ENCODE peak calls at places on chromosome 22, in five cellular contexts. L is mesendoderm, W is T follicular helper cell, Q is activated T-cell treated with anti-CD3 and anti-CD28 coated beads for 48 hours, U is body of pancreas. G is an unnamed sample.

GRCh38 chr22:25172153-25172552 is 27.5 kb upstream of the CRYBB3 start:
- DNase-seq in L (peak), W (peak), Q (peak), U (peak), G (no peak)

GRCh38 chr22:23793326-23793725 is 6.6 kb downstream of the SMARCB1 start:
- DNase-seq in L (peak), W (no peak), Q (no peak), U (no peak), G (no peak)

GRCh38 chr22:35390933-35391332 is 9.0 kb upstream of the MCM5 start:
- DNase-seq in L (no peak), W (no peak), Q (no peak), U (no peak), G (no peak)

GRCh38 chr22:19942886-19943664 is 1.5 kb upstream of the TXNRD2 start:
- DNase-seq in L (peak), W (no peak), Q (no peak), U (peak), G (no peak)

GRCh38 chr22:22410677-22411076 is 97.9 kb downstream of the ZNF280B start:
- DNase-seq in L (no peak), W (no peak), Q (no peak), U (no peak), G (no peak)

GRCh38 chr22:46239261-46240048 is 10.6 kb downstream of the CDPF1 start:
- DNase-seq in L (no peak), W (no peak), Q (no peak), U (no peak), G (no peak)

GRCh38 chr22:41517172-41518047 is 26.9 kb downstream of the POLR3H start:
- DNase-seq in L (peak), W (peak), Q (peak), U (peak), G (no peak)

GRCh38 chr22:25081409-25081824 is 118.2 kb upstream of the CRYBB3 start:
- DNase-seq in L (peak), W (peak), Q (peak), U (peak), G (no peak)

GRCh38 chr22:30861688-30862552 is 106.7 kb downstream of the MORC2 start:
- DNase-seq in L (no peak), W (no peak), Q (no peak), U (no peak), G (no peak)

GRCh38 chr22:25139062-25139461 is 60.6 kb upstream of the CRYBB3 start:
- DNase-seq in L (no peak), W (no peak), Q (no peak), U (peak), G (no peak)

GRCh38 chr22:36961626-36962025 is 48.2 kb downstream of the CSF2RB start:
- DNase-seq in L (no peak), W (no peak), Q (no peak), U (no peak), G (no peak)

GRCh38 chr22:38674888-38675287 is 6.9 kb upstream of the TOMM22 start:
- DNase-seq in L (no peak), W (no peak), Q (no peak), U (no peak), G (no peak)

G was measured in stimulated activated effector memory CD8-positive, alpha-beta T cell treated with anti-CD3 and anti-CD28 coated beads, Interleukin-12 subunit alpha, Interleukin-12 subunit beta, amount 100 ng/mL, for 72 hours.